ENCODE peak calls at places on chromosomes 1 and 21, in seven cellular contexts. D is nephron progenitor cell; T is transverse colon; L is skeletal muscle cell; A is RPMI8226; Z is GF-D8; F is stimulated activated CD8-positive, alpha-beta memory T cell treated with anti-CD3 and anti-CD28 coated beads, Interleukin-4, amount 100 ng/mL, for 1 hour. E is an unnamed sample.

GRCh38 chr1:66265268-66265667 is 268.7 kb upstream of the SGIP1 start:
- DNase-seq in F (no peak), T (no peak), L (no peak), Z (no peak), A (no peak), D (no peak), E (no peak)

GRCh38 chr1:223266632-223267172 is 97.3 kb downstream of the SUSD4 start:
- DNase-seq in T (no peak), F (no peak), A (no peak), D (no peak), L (no peak), Z (no peak), E (no peak)

GRCh38 chr1:23111600-23112535 is 56.8 kb downstream of the LUZP1 start:
- DNase-seq in L (no peak), Z (no peak), T (no peak), D (no peak), A (peak), F (no peak), E (no peak)

GRCh38 chr1:173733912-173734311 is 19.1 kb downstream of the KLHL20 start:
- DNase-seq in D (no peak), Z (no peak), A (no peak), F (no peak), L (no peak), T (no peak), E (no peak)

GRCh38 chr1:109091196-109092193 is 931 bp downstream of the TMEM167B start:
- DNase-seq in D (no peak), Z (peak), T (peak), L (no peak), A (peak), F (no peak), E (peak)

GRCh38 chr1:234969630-234970370 is 158.8 kb downstream of the TOMM20 start:
- DNase-seq in T (no peak), F (no peak), Z (no peak), A (peak), L (peak), D (peak), E (peak)

GRCh38 chr1:245213066-245213465 is 58.3 kb downstream of the KIF26B start:
- DNase-seq in Z (no peak), A (no peak), T (no peak), L (no peak), F (no peak), D (no peak), E (no peak)

GRCh38 chr1:58345215-58346075 is 201.1 kb downstream of the OMA1 start:
- DNase-seq in F (no peak), Z (no peak), D (no peak), A (no peak), L (no peak), T (no peak), E (no peak)

GRCh38 chr1:206736878-206737728 is 33.5 kb upstream of the IL19 start:
- DNase-seq in L (no peak), F (no peak), A (no peak), T (peak), Z (no peak), D (no peak), E (no peak)

GRCh38 chr1:90045853-90046563 is 51.1 kb downstream of the ZNF326 start:
- DNase-seq in D (peak), T (no peak), L (no peak), A (peak), F (no peak), Z (no peak), E (peak)

GRCh38 chr1:66542811-66543767 is 9.1 kb downstream of the SGIP1 start:
- DNase-seq in F (no peak), L (peak), A (peak), Z (no peak), D (no peak), T (peak), E (peak)

GRCh38 chr21:31218830-31219608 is 125.0 kb downstream of the TIAM1 start:
- DNase-seq in F (no peak), A (no peak), T (peak), Z (no peak), L (peak), D (peak), E (peak)

GRCh38 chr1:246595146-246595545 is 28.9 kb downstream of the CNST start:
- DNase-seq in Z (no peak), L (no peak), A (no peak), F (no peak), T (no peak), D (no peak), E (no peak)

GRCh38 chr1:202565890-202566289 is 144.4 kb downstream of the SYT2 start:
- DNase-seq in A (no peak), F (no peak), L (no peak), Z (no peak), T (no peak), D (no peak), E (no peak)

GRCh38 chr1:11770011-11770410 is 8.0 kb downstream of the C1orf167 start:
- DNase-seq in A (no peak), L (no peak), F (no peak), T (no peak), D (no peak), Z (no peak), E (no peak)

GRCh38 chr1:14366361-14367018 is 232.0 kb upstream of the KAZN start:
- DNase-seq in Z (no peak), D (peak), F (no peak), T (no peak), A (no peak), L (no peak), E (no peak)

GRCh38 chr1:229509576-229509975 is 1.4 kb upstream of the NUP133 start:
- DNase-seq in T (no peak), A (no peak), L (peak), Z (peak), D (no peak), F (no peak), E (peak)

GRCh38 chr1:35264861-35265260 is 3.6 kb upstream of the ZMYM4 start:
- DNase-seq in D (no peak), L (no peak), A (peak), Z (peak), F (no peak), T (peak), E (peak)

GRCh38 chr1:174217787-174218574 is 58.7 kb downstream of the RABGAP1L start:
- DNase-seq in T (no peak), L (peak), Z (no peak), A (peak), F (no peak), D (no peak), E (peak)

GRCh38 chr1:94416901-94417701 is 1.1 kb upstream of the ABCD3 start:
- DNase-seq in Z (no peak), T (peak), D (no peak), L (peak), F (no peak), A (no peak), E (peak)

GRCh38 chr1:53132176-53132575 is 10.3 kb downstream of the SLC1A7 start:
- DNase-seq in A (no peak), D (no peak), Z (no peak), T (no peak), F (no peak), L (no peak), E (no peak)

GRCh38 chr1:116504308-116505156 is 66.3 kb downstream of the CD58 start:
- DNase-seq in D (no peak), F (peak), L (peak), A (no peak), Z (peak), T (peak), E (peak)

GRCh38 chr1:15028117-15028516 is 125.4 kb upstream of the TMEM51 start:
- DNase-seq in Z (no peak), F (no peak), A (no peak), L (no peak), T (no peak), D (peak), E (peak)

GRCh38 chr1:245160976-245161375 is 6.2 kb downstream of the KIF26B start:
- DNase-seq in F (no peak), D (no peak), A (no peak), T (no peak), L (no peak), Z (no peak), E (no peak)

GRCh38 chr21:42505090-42505726 is 8.4 kb upstream of the SLC37A1 start:
- DNase-seq in L (no peak), Z (no peak), D (no peak), F (no peak), A (peak), T (no peak), E (no peak)

GRCh38 chr1:94919241-94920030 is 7.5 kb downstream of the CNN3 start:
- DNase-seq in D (no peak), T (peak), Z (no peak), A (no peak), F (no peak), L (no peak), E (peak)

GRCh38 chr21:44836666-44837471 is 19.0 kb upstream of the SUMO3 start:
- DNase-seq in L (peak), T (peak), Z (no peak), A (peak), D (no peak), F (no peak), E (peak)

GRCh38 chr1:12180315-12180714 is 13.5 kb downstream of the TNFRSF1B start:
- DNase-seq in F (no peak), T (peak), A (no peak), D (no peak), L (no peak), Z (peak), E (no peak)

GRCh38 chr1:160291248-160292220 is 6.6 kb upstream of the PEX19 start:
- DNase-seq in Z (no peak), L (peak), A (peak), T (peak), D (peak), F (peak), E (peak)

GRCh38 chr1:89557954-89558353 is 33.3 kb downstream of the LRRC8B start:
- DNase-seq in T (no peak), D (no peak), A (no peak), L (no peak), Z (no peak), F (no peak), E (no peak)

GRCh38 chr1:210597555-210598134 is 268.9 kb downstream of the HHAT start:
- DNase-seq in Z (no peak), D (no peak), A (no peak), L (peak), T (no peak), F (no peak), E (peak)

GRCh38 chr1:21552715-21553114 is 43.5 kb downstream of the ALPL start:
- DNase-seq in T (no peak), D (no peak), L (peak), Z (peak), A (no peak), F (no peak), E (peak)

GRCh38 chr1:44037154-44037553 is 5.9 kb upstream of the SLC6A9 start:
- DNase-seq in A (no peak), T (no peak), L (no peak), D (peak), Z (no peak), F (no peak), E (no peak)

GRCh38 chr1:1364266-1364665 is 5.9 kb upstream of the MXRA8 start:
- DNase-seq in Z (no peak), L (no peak), D (no peak), T (no peak), A (no peak), F (no peak), E (peak)

GRCh38 chr1:6979003-6979577 is 193.8 kb downstream of the CAMTA1 start:
- DNase-seq in D (no peak), T (no peak), F (no peak), L (no peak), A (no peak), Z (no peak), E (no peak)

GRCh38 chr1:245788269-245788668 is 633.5 kb downstream of the KIF26B start:
- DNase-seq in F (no peak), Z (no peak), L (peak), D (no peak), A (no peak), T (no peak), E (peak)

GRCh38 chr1:63847308-63847910 is 73.6 kb downstream of the ROR1 start:
- DNase-seq in Z (no peak), A (no peak), D (no peak), T (no peak), F (no peak), L (no peak), E (no peak)

GRCh38 chr1:205709059-205709398 is 28.7 kb upstream of the SLC45A3 start:
- DNase-seq in D (no peak), T (no peak), L (peak), F (no peak), Z (no peak), A (no peak), E (no peak)

GRCh38 chr1:64923294-64923718 is 43.0 kb downstream of the JAK1 start:
- DNase-seq in A (no peak), L (no peak), Z (no peak), D (no peak), T (no peak), F (no peak), E (peak)